ENCODE peak calls at places on chromosomes 12 and 14, in seven cellular contexts. One of them, this sample, is unnamed.

GRCh38 chr12:54370218-54370730 is 6.0 kb upstream of the GPR84 start:
- DNase-seq in brain microvascular endothelial cell: peak; percentile 57
- DNase-seq in cardiac muscle cell: peak; percentile 85
- DNase-seq in GM23338: peak; percentile 93
- DNase-seq in transverse colon: peak; percentile 79
- DNase-seq in H9: peak; percentile 94
- DNase-seq in GM23248: peak; percentile 92
- DNase-seq in this sample: peak; percentile 93

GRCh38 chr12:66072135-66072534 is 58.4 kb downstream of the LLPH start:
- DNase-seq in GM23338: no peak
- DNase-seq in transverse colon: no peak
- DNase-seq in H9: no peak
- DNase-seq in cardiac muscle cell: no peak
- DNase-seq in brain microvascular endothelial cell: no peak
- DNase-seq in GM23248: no peak
- DNase-seq in this sample: no peak

GRCh38 chr14:65103150-65103760 is 938 bp upstream of the MAX start:
- DNase-seq in GM23338: peak; percentile 42
- DNase-seq in cardiac muscle cell: no peak
- DNase-seq in H9: no peak
- DNase-seq in brain microvascular endothelial cell: peak; percentile 12
- DNase-seq in GM23248: peak; percentile 47
- DNase-seq in transverse colon: no peak
- DNase-seq in this sample: no peak

GRCh38 chr12:114220311-114220710 is 185.6 kb downstream of the TBX5 start:
- DNase-seq in GM23338: peak; percentile 58
- DNase-seq in GM23248: no peak
- DNase-seq in H9: no peak
- DNase-seq in brain microvascular endothelial cell: no peak
- DNase-seq in transverse colon: no peak
- DNase-seq in cardiac muscle cell: no peak
- DNase-seq in this sample: no peak

GRCh38 chr12:6915023-6915788 is 826 bp downstream of the ENO2 start:
- DNase-seq in GM23248: no peak
- DNase-seq in brain microvascular endothelial cell: no peak
- DNase-seq in GM23338: peak; percentile 87
- DNase-seq in cardiac muscle cell: peak; percentile 27
- DNase-seq in transverse colon: no peak
- DNase-seq in H9: peak; percentile 86
- DNase-seq in this sample: no peak

GRCh38 chr12:111467092-111467861 is 61.6 kb downstream of the SH2B3 start:
- DNase-seq in transverse colon: no peak
- DNase-seq in cardiac muscle cell: no peak
- DNase-seq in GM23338: no peak
- DNase-seq in GM23248: peak; percentile 67
- DNase-seq in H9: no peak
- DNase-seq in brain microvascular endothelial cell: no peak
- DNase-seq in this sample: no peak

GRCh38 chr12:12511895-12512674 is 50.6 kb downstream of the DUSP16 start:
- DNase-seq in GM23248: peak; percentile 27
- DNase-seq in H9: no peak
- DNase-seq in transverse colon: no peak
- DNase-seq in cardiac muscle cell: no peak
- DNase-seq in GM23338: no peak
- DNase-seq in brain microvascular endothelial cell: no peak
- DNase-seq in this sample: no peak

GRCh38 chr14:60327447-60328331 is 78.7 kb downstream of the PPM1A start:
- DNase-seq in H9: peak; percentile 51
- DNase-seq in brain microvascular endothelial cell: peak; percentile 17
- DNase-seq in cardiac muscle cell: peak; percentile 17
- DNase-seq in transverse colon: peak; percentile 60
- DNase-seq in GM23338: peak; percentile 69
- DNase-seq in GM23248: peak; percentile 44
- DNase-seq in this sample: no peak

GRCh38 chr14:34069854-34070582 is 119.1 kb upstream of the EGLN3 start:
- DNase-seq in GM23248: no peak
- DNase-seq in GM23338: no peak
- DNase-seq in transverse colon: no peak
- DNase-seq in H9: no peak
- DNase-seq in cardiac muscle cell: no peak
- DNase-seq in brain microvascular endothelial cell: no peak
- DNase-seq in this sample: no peak

GRCh38 chr14:104752338-104752734 is 611 bp upstream of the SIVA1 start:
- DNase-seq in transverse colon: no peak
- DNase-seq in GM23338: no peak
- DNase-seq in cardiac muscle cell: no peak
- DNase-seq in brain microvascular endothelial cell: no peak
- DNase-seq in H9: no peak
- DNase-seq in GM23248: no peak
- DNase-seq in this sample: no peak

GRCh38 chr14:99809864-99810854 is 16.9 kb downstream of the EML1 start:
- DNase-seq in H9: no peak
- DNase-seq in transverse colon: no peak
- DNase-seq in brain microvascular endothelial cell: no peak
- DNase-seq in GM23248: peak; percentile 51
- DNase-seq in cardiac muscle cell: no peak
- DNase-seq in GM23338: no peak
- DNase-seq in this sample: peak; percentile 68

GRCh38 chr12:4099276-4099675 is 174.3 kb upstream of the CCND2 start:
- DNase-seq in brain microvascular endothelial cell: no peak
- DNase-seq in GM23338: peak; percentile 32
- DNase-seq in H9: no peak
- DNase-seq in GM23248: no peak
- DNase-seq in transverse colon: no peak
- DNase-seq in cardiac muscle cell: no peak
- DNase-seq in this sample: no peak

GRCh38 chr12:47145188-47145587 is 65.4 kb upstream of the AMIGO2 start:
- DNase-seq in cardiac muscle cell: no peak
- DNase-seq in GM23338: no peak
- DNase-seq in H9: no peak
- DNase-seq in GM23248: no peak
- DNase-seq in transverse colon: no peak
- DNase-seq in brain microvascular endothelial cell: no peak
- DNase-seq in this sample: no peak

GRCh38 chr12:68962855-68963455 is 30.0 kb upstream of the CPM start:
- DNase-seq in H9: no peak
- DNase-seq in cardiac muscle cell: no peak
- DNase-seq in GM23248: peak; percentile 46
- DNase-seq in brain microvascular endothelial cell: no peak
- DNase-seq in GM23338: no peak
- DNase-seq in transverse colon: no peak
- DNase-seq in this sample: no peak

GRCh38 chr12:92290016-92290685 is 144.5 kb upstream of the BTG1 start:
- DNase-seq in transverse colon: no peak
- DNase-seq in brain microvascular endothelial cell: peak; percentile 67
- DNase-seq in GM23248: peak; percentile 84
- DNase-seq in GM23338: no peak
- DNase-seq in cardiac muscle cell: no peak
- DNase-seq in H9: no peak
- DNase-seq in this sample: no peak

GRCh38 chr14:74945261-74945851 is 10.0 kb downstream of the PGF start:
- DNase-seq in H9: peak; percentile 82
- DNase-seq in transverse colon: peak; percentile 47
- DNase-seq in brain microvascular endothelial cell: no peak
- DNase-seq in cardiac muscle cell: peak; percentile 60
- DNase-seq in GM23338: peak; percentile 92
- DNase-seq in GM23248: peak; percentile 46
- DNase-seq in this sample: no peak

GRCh38 chr12:22083167-22083566 is 37.1 kb downstream of the CMAS start:
- DNase-seq in H9: no peak
- DNase-seq in GM23338: peak; percentile 32
- DNase-seq in brain microvascular endothelial cell: peak; percentile 14
- DNase-seq in GM23248: peak; percentile 50
- DNase-seq in transverse colon: no peak
- DNase-seq in cardiac muscle cell: peak; percentile 12
- DNase-seq in this sample: no peak

GRCh38 chr12:41486718-41487117 is 298.6 kb downstream of the PDZRN4 start:
- DNase-seq in H9: no peak
- DNase-seq in brain microvascular endothelial cell: peak; percentile 14
- DNase-seq in transverse colon: no peak
- DNase-seq in GM23248: peak; percentile 34
- DNase-seq in GM23338: peak; percentile 24
- DNase-seq in cardiac muscle cell: no peak
- DNase-seq in this sample: no peak

GRCh38 chr12:31922341-31923062 is 36.7 kb upstream of the RESF1 start:
- DNase-seq in GM23338: peak; percentile 56
- DNase-seq in H9: no peak
- DNase-seq in transverse colon: no peak
- DNase-seq in GM23248: peak; percentile 8
- DNase-seq in brain microvascular endothelial cell: peak; percentile 26
- DNase-seq in cardiac muscle cell: no peak
- DNase-seq in this sample: no peak

GRCh38 chr14:74985028-74985310 is 17.8 kb upstream of the EIF2B2 start:
- DNase-seq in cardiac muscle cell: no peak
- DNase-seq in H9: no peak
- DNase-seq in brain microvascular endothelial cell: no peak
- DNase-seq in transverse colon: no peak
- DNase-seq in GM23338: no peak
- DNase-seq in GM23248: no peak
- DNase-seq in this sample: peak; percentile 84

GRCh38 chr14:39229222-39229543 is 4.5 kb upstream of the MIA2 start:
- DNase-seq in GM23338: no peak
- DNase-seq in brain microvascular endothelial cell: no peak
- DNase-seq in transverse colon: no peak
- DNase-seq in GM23248: peak; percentile 83
- DNase-seq in cardiac muscle cell: no peak
- DNase-seq in H9: no peak
- DNase-seq in this sample: no peak

GRCh38 chr12:98738539-98738938 is 93.4 kb downstream of the APAF1 start:
- DNase-seq in GM23248: no peak
- DNase-seq in H9: no peak
- DNase-seq in transverse colon: no peak
- DNase-seq in cardiac muscle cell: no peak
- DNase-seq in GM23338: no peak
- DNase-seq in brain microvascular endothelial cell: no peak
- DNase-seq in this sample: no peak

GRCh38 chr12:98738002-98738401 is 92.9 kb downstream of the APAF1 start:
- DNase-seq in transverse colon: no peak
- DNase-seq in GM23248: peak; percentile 20
- DNase-seq in cardiac muscle cell: no peak
- DNase-seq in GM23338: no peak
- DNase-seq in H9: no peak
- DNase-seq in brain microvascular endothelial cell: no peak
- DNase-seq in this sample: no peak

GRCh38 chr12:98737327-98737722 is 92.2 kb downstream of the APAF1 start:
- DNase-seq in cardiac muscle cell: no peak
- DNase-seq in GM23248: no peak
- DNase-seq in H9: no peak
- DNase-seq in transverse colon: no peak
- DNase-seq in brain microvascular endothelial cell: no peak
- DNase-seq in GM23338: no peak
- DNase-seq in this sample: no peak

GRCh38 chr12:98735821-98736220 is 90.7 kb downstream of the APAF1 start:
- DNase-seq in brain microvascular endothelial cell: no peak
- DNase-seq in GM23338: no peak
- DNase-seq in GM23248: no peak
- DNase-seq in cardiac muscle cell: no peak
- DNase-seq in H9: no peak
- DNase-seq in transverse colon: no peak
- DNase-seq in this sample: no peak

GRCh38 chr12:98736352-98737326 is 91.5 kb downstream of the APAF1 start:
- DNase-seq in GM23248: no peak
- DNase-seq in GM23338: no peak
- DNase-seq in cardiac muscle cell: no peak
- DNase-seq in brain microvascular endothelial cell: no peak
- DNase-seq in H9: peak; percentile 70
- DNase-seq in transverse colon: no peak
- DNase-seq in this sample: no peak
- H3K27ac ChIP-seq in GM23248: no peak overlapping the region
- H3K27ac ChIP-seq in GM23338: no peak overlapping the region
- H3K27ac ChIP-seq in cardiac muscle cell: no peak overlapping the region
- H3K27ac ChIP-seq in brain microvascular endothelial cell: no peak overlapping the region
- H3K27ac ChIP-seq in H9: no peak overlapping the region
- H3K27ac ChIP-seq in transverse colon: no peak overlapping the region
- H3K27ac ChIP-seq in this sample: no peak overlapping the region

GRCh38 chr14:103711516-103712431 is 3.5 kb downstream of the XRCC3 start:
- DNase-seq in GM23248: peak; percentile 41
- DNase-seq in H9: no peak
- DNase-seq in transverse colon: peak; percentile 77
- DNase-seq in cardiac muscle cell: no peak
- DNase-seq in brain microvascular endothelial cell: no peak
- DNase-seq in GM23338: no peak
- DNase-seq in this sample: peak; percentile 86
- H3K27ac ChIP-seq in GM23248: no peak overlapping the region
- H3K27ac ChIP-seq in H9: no peak overlapping the region
- H3K27ac ChIP-seq in transverse colon: peak overlapping the region; percentile 78
- H3K27ac ChIP-seq in cardiac muscle cell: peak overlapping the region; percentile 24
- H3K27ac ChIP-seq in brain microvascular endothelial cell: no peak overlapping the region
- H3K27ac ChIP-seq in GM23338: no peak overlapping the region
- H3K27ac ChIP-seq in this sample: peak overlapping the region; percentile 72

GRCh38 chr14:91414475-91415342 is 2.9 kb downstream of the CCDC88C start:
- DNase-seq in H9: no peak
- DNase-seq in GM23338: peak; percentile 70
- DNase-seq in transverse colon: no peak
- DNase-seq in brain microvascular endothelial cell: no peak
- DNase-seq in cardiac muscle cell: no peak
- DNase-seq in GM23248: no peak
- DNase-seq in this sample: no peak

GRCh38 chr14:91410781-91411536 is 6.7 kb downstream of the CCDC88C start:
- DNase-seq in H9: no peak
- DNase-seq in brain microvascular endothelial cell: no peak
- DNase-seq in GM23248: no peak
- DNase-seq in GM23338: no peak
- DNase-seq in cardiac muscle cell: no peak
- DNase-seq in transverse colon: no peak
- DNase-seq in this sample: no peak

GRCh38 chr14:91413547-91414474 is 3.8 kb downstream of the CCDC88C start:
- DNase-seq in cardiac muscle cell: no peak
- DNase-seq in GM23248: no peak
- DNase-seq in brain microvascular endothelial cell: no peak
- DNase-seq in transverse colon: peak; percentile 80
- DNase-seq in H9: peak; percentile 98
- DNase-seq in GM23338: peak; percentile 97
- DNase-seq in this sample: no peak

GRCh38 chr14:91409991-91410401 is 7.6 kb downstream of the CCDC88C start:
- DNase-seq in H9: no peak
- DNase-seq in cardiac muscle cell: no peak
- DNase-seq in GM23338: no peak
- DNase-seq in brain microvascular endothelial cell: no peak
- DNase-seq in GM23248: no peak
- DNase-seq in transverse colon: no peak
- DNase-seq in this sample: no peak

DNA sequence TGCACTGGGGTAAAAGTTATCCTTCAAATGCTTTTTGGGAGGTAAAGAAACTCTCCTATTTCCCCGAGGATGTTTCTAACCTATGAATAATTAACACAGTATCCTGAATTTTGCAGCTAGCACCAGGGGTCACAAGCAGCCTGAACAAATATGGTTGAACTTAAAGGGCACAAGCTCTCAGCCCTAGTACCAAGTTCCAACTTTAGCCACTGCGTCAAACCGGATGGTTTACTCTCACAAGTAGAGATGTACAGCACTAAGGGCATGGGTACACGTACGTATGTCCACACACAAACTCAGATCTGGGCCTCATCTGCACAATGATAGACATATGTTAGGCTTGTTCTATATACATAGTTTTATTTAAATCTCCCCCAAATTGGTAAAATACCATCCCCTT is 4.7 kb downstream of the CCDC88C start:
- DNase-seq in GM23338: no peak
- DNase-seq in GM23248: no peak
- DNase-seq in transverse colon: no peak
- DNase-seq in brain microvascular endothelial cell: no peak
- DNase-seq in H9: no peak
- DNase-seq in cardiac muscle cell: no peak
- DNase-seq in this sample: no peak
- H3K27ac ChIP-seq in GM23338: peak overlapping the region; percentile 65
- H3K27ac ChIP-seq in GM23248: no peak overlapping the region
- H3K27ac ChIP-seq in transverse colon: peak overlapping the region; percentile 84
- H3K27ac ChIP-seq in brain microvascular endothelial cell: no peak overlapping the region
- H3K27ac ChIP-seq in H9: no peak overlapping the region
- H3K27ac ChIP-seq in cardiac muscle cell: no peak overlapping the region
- H3K27ac ChIP-seq in this sample: no peak overlapping the region

GRCh38 chr12:119621878-119622277 is 28.3 kb downstream of the TMEM233 start:
- DNase-seq in cardiac muscle cell: no peak
- DNase-seq in transverse colon: no peak
- DNase-seq in H9: no peak
- DNase-seq in GM23248: peak; percentile 2
- DNase-seq in brain microvascular endothelial cell: no peak
- DNase-seq in GM23338: no peak
- DNase-seq in this sample: no peak
- H3K27ac ChIP-seq in cardiac muscle cell: no peak overlapping the region
- H3K27ac ChIP-seq in transverse colon: no peak overlapping the region
- H3K27ac ChIP-seq in H9: no peak overlapping the region
- H3K27ac ChIP-seq in GM23248: no peak overlapping the region
- H3K27ac ChIP-seq in brain microvascular endothelial cell: no peak overlapping the region
- H3K27ac ChIP-seq in GM23338: no peak overlapping the region
- H3K27ac ChIP-seq in this sample: no peak overlapping the region

This sample was measured in coronary artery.